ENCODE peak calls at places on chromosomes 13 and 19, in four cellular contexts. One of them, this sample, is unnamed.

GRCh38 chr13:113814435-113814821 is 49.4 kb downstream of the GAS6 start:
- DNase-seq in GM12878: no peak
- DNase-seq in K562: no peak
- DNase-seq in H1: no peak
- DNase-seq in this sample: no peak

GRCh38 chr13:41827507-41828213 is 133.2 kb downstream of the VWA8 start:
- DNase-seq in GM12878: no peak
- DNase-seq in K562: no peak
- DNase-seq in H1: no peak
- DNase-seq in this sample: no peak

GRCh38 chr13:103694471-103694870 is 628.3 kb upstream of the SLC10A2 start:
- DNase-seq in GM12878: no peak
- DNase-seq in K562: no peak
- DNase-seq in H1: no peak
- DNase-seq in this sample: no peak

GRCh38 chr13:94712812-94713555 is 639 bp upstream of the SOX21 start:
- DNase-seq in GM12878: no peak
- DNase-seq in K562: no peak
- DNase-seq in H1: no peak
- DNase-seq in this sample: no peak

GRCh38 chr13:50026788-50027473 is 11.7 kb downstream of the KCNRG start:
- DNase-seq in GM12878: peak; percentile 80
- DNase-seq in K562: no peak
- DNase-seq in H1: no peak
- DNase-seq in this sample: no peak

GRCh38 chr13:113149711-113150544 is 8.5 kb upstream of the PROZ start:
- DNase-seq in GM12878: no peak
- DNase-seq in K562: no peak
- DNase-seq in H1: no peak
- DNase-seq in this sample: peak; percentile 91

GRCh38 chr19:45121827-45122345 is 28.9 kb downstream of the PPP1R37 start:
- DNase-seq in GM12878: peak; percentile 40
- DNase-seq in K562: no peak
- DNase-seq in H1: no peak
- DNase-seq in this sample: no peak

GRCh38 chr19:53903055-53903680 is 5.9 kb upstream of the CACNG7 start:
- DNase-seq in GM12878: no peak
- DNase-seq in K562: peak; percentile 54
- DNase-seq in H1: no peak
- DNase-seq in this sample: peak; percentile 52

GRCh38 chr19:6278740-6279619 is 795 bp downstream of the MLLT1 start:
- DNase-seq in GM12878: no peak
- DNase-seq in K562: peak; percentile 24
- DNase-seq in H1: no peak
- DNase-seq in this sample: no peak

GRCh38 chr19:11984986-11985385 is 20.1 kb downstream of the ZNF763 start:
- DNase-seq in GM12878: no peak
- DNase-seq in K562: peak; percentile 16
- DNase-seq in H1: no peak
- DNase-seq in this sample: peak; percentile 39

GRCh38 chr13:32905864-32906180 is 110.4 kb upstream of the KL start:
- DNase-seq in GM12878: no peak
- DNase-seq in K562: no peak
- DNase-seq in H1: no peak
- DNase-seq in this sample: no peak

GRCh38 chr19:52335768-52336116 is 301 bp upstream of the ZNF610 start:
- DNase-seq in GM12878: no peak
- DNase-seq in K562: no peak
- DNase-seq in H1: no peak
- DNase-seq in this sample: no peak

GRCh38 chr19:48603850-48604249 is 2.7 kb upstream of the SPACA4 start:
- DNase-seq in GM12878: no peak
- DNase-seq in K562: no peak
- DNase-seq in H1: no peak
- DNase-seq in this sample: no peak

GRCh38 chr19:33440682-33441081 is 67.2 kb downstream of the CEBPG start:
- DNase-seq in GM12878: no peak
- DNase-seq in K562: no peak
- DNase-seq in H1: no peak
- DNase-seq in this sample: no peak

GRCh38 chr19:6372594-6373095 is at the start of gene ALKBH7:
- DNase-seq in GM12878: peak; percentile 99
- DNase-seq in K562: peak; percentile 94
- DNase-seq in H1: peak; percentile 97
- DNase-seq in this sample: peak; percentile 99

GRCh38 chr19:29690842-29691241 is 24.2 kb downstream of the C19orf12 start:
- DNase-seq in GM12878: no peak
- DNase-seq in K562: peak; percentile 80
- DNase-seq in H1: no peak
- DNase-seq in this sample: peak; percentile 67

GRCh38 chr13:23161176-23161825 is 19.5 kb upstream of the SGCG start:
- DNase-seq in GM12878: no peak
- DNase-seq in K562: no peak
- DNase-seq in H1: no peak
- DNase-seq in this sample: no peak

GRCh38 chr19:2561895-2562294 is 86.0 kb downstream of the GADD45B start:
- DNase-seq in GM12878: peak; percentile 92
- DNase-seq in K562: no peak
- DNase-seq in H1: no peak
- DNase-seq in this sample: no peak

GRCh38 chr19:4014541-4015491 is 7.3 kb downstream of the PIAS4 start:
- DNase-seq in GM12878: no peak
- DNase-seq in K562: peak; percentile 36
- DNase-seq in H1: no peak
- DNase-seq in this sample: no peak

GRCh38 chr13:32384702-32385101 is 43.2 kb downstream of the N4BP2L1 start:
- DNase-seq in GM12878: no peak
- DNase-seq in K562: no peak
- DNase-seq in H1: no peak
- DNase-seq in this sample: no peak

GRCh38 chr19:18204394-18205179 is 745 bp upstream of the RAB3A start:
- DNase-seq in GM12878: no peak
- DNase-seq in K562: peak; percentile 79
- DNase-seq in H1: no peak
- DNase-seq in this sample: no peak

GRCh38 chr19:33426621-33427475 is 53.3 kb downstream of the CEBPG start:
- DNase-seq in GM12878: no peak
- DNase-seq in K562: no peak
- DNase-seq in H1: no peak
- DNase-seq in this sample: no peak

GRCh38 chr13:101417043-101417406 is 717 bp upstream of the NALCN start:
- DNase-seq in GM12878: no peak
- DNase-seq in K562: no peak
- DNase-seq in H1: no peak
- DNase-seq in this sample: no peak

GRCh38 chr13:22061806-22062391 is 391.0 kb downstream of the FGF9 start:
- DNase-seq in GM12878: peak; percentile 80
- DNase-seq in K562: no peak
- DNase-seq in H1: no peak
- DNase-seq in this sample: no peak

GRCh38 chr13:99366075-99366987 is 59.1 kb upstream of the GPR183 start:
- DNase-seq in GM12878: peak; percentile 87
- DNase-seq in K562: no peak
- DNase-seq in H1: no peak
- DNase-seq in this sample: no peak

GRCh38 chr13:96034662-96035061 is 18.5 kb downstream of the UGGT2 start:
- DNase-seq in GM12878: no peak
- DNase-seq in K562: no peak
- DNase-seq in H1: no peak
- DNase-seq in this sample: no peak

GRCh38 chr13:96041326-96042092 is 11.7 kb downstream of the UGGT2 start:
- DNase-seq in GM12878: no peak
- DNase-seq in K562: no peak
- DNase-seq in H1: no peak
- DNase-seq in this sample: peak; percentile 4

GRCh38 chr13:96033220-96034015 is 19.8 kb downstream of the UGGT2 start:
- DNase-seq in GM12878: no peak
- DNase-seq in K562: no peak
- DNase-seq in H1: no peak
- DNase-seq in this sample: no peak

GRCh38 chr13:96032717-96033116 is 20.5 kb downstream of the UGGT2 start:
- DNase-seq in GM12878: no peak
- DNase-seq in K562: no peak
- DNase-seq in H1: no peak
- DNase-seq in this sample: no peak

GRCh38 chr13:96036515-96036914 is 16.7 kb downstream of the UGGT2 start:
- DNase-seq in GM12878: no peak
- DNase-seq in K562: no peak
- DNase-seq in H1: no peak
- DNase-seq in this sample: no peak
- TF ChIP-seq HDAC6 in GM12878: no peak
- TF ChIP-seq HDAC6 in K562: no peak
- TF ChIP-seq HDAC6 in H1: no peak
- TF ChIP-seq HDAC6 in this sample: no peak

GRCh38 chr13:26660185-26660584 is 100.4 kb downstream of the GPR12 start:
- DNase-seq in GM12878: no peak
- DNase-seq in K562: no peak
- DNase-seq in H1: no peak
- DNase-seq in this sample: no peak
- TF ChIP-seq HDAC6 in GM12878: no peak
- TF ChIP-seq HDAC6 in K562: no peak
- TF ChIP-seq HDAC6 in H1: no peak
- TF ChIP-seq HDAC6 in this sample: no peak

GRCh38 chr13:44307255-44307654 is 66.4 kb upstream of the SERP2 start:
- DNase-seq in GM12878: no peak
- DNase-seq in K562: no peak
- DNase-seq in H1: no peak
- DNase-seq in this sample: no peak
- TF ChIP-seq HDAC6 in GM12878: no peak
- TF ChIP-seq HDAC6 in K562: no peak
- TF ChIP-seq HDAC6 in H1: no peak
- TF ChIP-seq HDAC6 in this sample: no peak

GRCh38 chr19:57515218-57515617 is 11.9 kb upstream of the ZNF549 start:
- DNase-seq in GM12878: no peak
- DNase-seq in K562: no peak
- DNase-seq in H1: no peak
- DNase-seq in this sample: no peak
- TF ChIP-seq HDAC6 in GM12878: no peak
- TF ChIP-seq HDAC6 in K562: no peak
- TF ChIP-seq HDAC6 in H1: no peak
- TF ChIP-seq HDAC6 in this sample: no peak

GRCh38 chr19:409006-409514 is at the start of gene C2CD4C:
- DNase-seq in GM12878: no peak
- DNase-seq in K562: peak; percentile 68
- DNase-seq in H1: no peak
- DNase-seq in this sample: no peak
- TF ChIP-seq HDAC6 in GM12878: no peak
- TF ChIP-seq HDAC6 in K562: no peak
- TF ChIP-seq HDAC6 in H1: no peak
- TF ChIP-seq HDAC6 in this sample: no peak

GRCh38 chr13:85562282-85562681 is 236.9 kb downstream of the SLITRK6 start:
- DNase-seq in GM12878: no peak
- DNase-seq in K562: no peak
- DNase-seq in H1: no peak
- DNase-seq in this sample: no peak

GRCh38 chr13:85567909-85568308 is 231.3 kb downstream of the SLITRK6 start:
- DNase-seq in GM12878: no peak
- DNase-seq in K562: no peak
- DNase-seq in H1: no peak
- DNase-seq in this sample: no peak

GRCh38 chr13:85565652-85566051 is 233.6 kb downstream of the SLITRK6 start:
- DNase-seq in GM12878: no peak
- DNase-seq in K562: no peak
- DNase-seq in H1: no peak
- DNase-seq in this sample: no peak
- TF ChIP-seq HDAC6 in GM12878: no peak
- TF ChIP-seq HDAC6 in K562: no peak
- TF ChIP-seq HDAC6 in H1: no peak
- TF ChIP-seq HDAC6 in this sample: no peak

GRCh38 chr19:47572635-47573034 is 313 bp downstream of the ZNF541 start:
- DNase-seq in GM12878: no peak
- DNase-seq in K562: no peak
- DNase-seq in H1: no peak
- DNase-seq in this sample: no peak
- TF ChIP-seq HDAC6 in GM12878: no peak
- TF ChIP-seq HDAC6 in K562: no peak
- TF ChIP-seq HDAC6 in H1: no peak
- TF ChIP-seq HDAC6 in this sample: no peak

GRCh38 chr19:41689993-41690800 is 2.1 kb upstream of the CEACAM7 start:
- DNase-seq in GM12878: no peak
- DNase-seq in K562: no peak
- DNase-seq in H1: no peak
- DNase-seq in this sample: no peak
- TF ChIP-seq HDAC6 in GM12878: no peak
- TF ChIP-seq HDAC6 in K562: no peak
- TF ChIP-seq HDAC6 in H1: no peak
- TF ChIP-seq HDAC6 in this sample: no peak

GRCh38 chr13:24894972-24895300 is 131.0 kb downstream of the RNF17 start:
- DNase-seq in GM12878: no peak
- DNase-seq in K562: no peak
- DNase-seq in H1: no peak
- DNase-seq in this sample: no peak
- TF ChIP-seq HDAC6 in GM12878: no peak
- TF ChIP-seq HDAC6 in K562: no peak
- TF ChIP-seq HDAC6 in H1: no peak
- TF ChIP-seq HDAC6 in this sample: no peak

GRCh38 chr19:19697589-19697988 is 28.9 kb downstream of the ZNF101 start:
- DNase-seq in GM12878: no peak
- DNase-seq in K562: no peak
- DNase-seq in H1: no peak
- DNase-seq in this sample: no peak
- TF ChIP-seq HDAC6 in GM12878: no peak
- TF ChIP-seq HDAC6 in K562: no peak
- TF ChIP-seq HDAC6 in H1: no peak
- TF ChIP-seq HDAC6 in this sample: no peak